ENCODE peak calls at places on chromosome 3, in seven cellular contexts. M, Q, P, N, Y, A and R are unnamed samples.

GRCh38 chr3:17741621-17742091 is 775 bp downstream of the TBC1D5 start:
- DNase-seq in N (no peak), P (peak), A (peak), Y (no peak), M (no peak), Q (no peak), R (no peak)

GRCh38 chr3:97510795-97511194 is 253.8 kb upstream of the ARL6 start:
- DNase-seq in A (no peak), N (peak), M (no peak), Y (no peak), P (peak), Q (peak), R (peak)

GRCh38 chr3:128334086-128334650 is 132.5 kb downstream of the DNAJB8 start:
- DNase-seq in P (no peak), Y (no peak), N (no peak), Q (no peak), M (no peak), A (no peak), R (no peak)

GRCh38 chr3:31364188-31364587 is 168.5 kb upstream of the STT3B start:
- DNase-seq in A (no peak), Y (no peak), P (no peak), M (peak), Q (no peak), N (no peak), R (peak)

GRCh38 chr3:197181751-197182150 is 116.7 kb downstream of the DLG1 start:
- DNase-seq in Y (no peak), N (no peak), M (peak), Q (no peak), P (no peak), A (no peak), R (peak)

GRCh38 chr3:13590841-13591515 is 42.1 kb downstream of the FBLN2 start:
- DNase-seq in N (no peak), Q (no peak), Y (no peak), P (no peak), M (peak), A (no peak), R (no peak)

GRCh38 chr3:62703423-62704167 is 171.6 kb downstream of the CADPS start:
- DNase-seq in M (no peak), N (no peak), A (no peak), P (peak), Y (no peak), Q (no peak), R (no peak)

GRCh38 chr3:54028372-54028771 is 94.0 kb upstream of the CACNA2D3 start:
- DNase-seq in A (no peak), M (no peak), Y (no peak), N (no peak), P (no peak), Q (no peak), R (no peak)

GRCh38 chr3:189349772-189350171 is 178.0 kb downstream of the TPRG1 start:
- DNase-seq in M (no peak), P (no peak), Y (no peak), N (no peak), Q (no peak), A (no peak), R (no peak)

GRCh38 chr3:30349507-30349906 is 256.9 kb upstream of the TGFBR2 start:
- DNase-seq in P (peak), N (no peak), Y (no peak), Q (no peak), A (no peak), M (no peak), R (no peak)

GRCh38 chr3:58577269-58577821 is at the start of gene FAM107A:
- DNase-seq in N (peak), Y (peak), A (no peak), Q (no peak), M (peak), P (peak), R (no peak)

GRCh38 chr3:15246186-15246585 is 40.1 kb downstream of the CAPN7 start:
- DNase-seq in Q (no peak), M (no peak), P (no peak), N (no peak), A (no peak), Y (no peak), R (no peak)

GRCh38 chr3:105867690-105868449 is 942 bp downstream of the CBLB start:
- DNase-seq in Q (no peak), Y (no peak), N (no peak), M (no peak), P (no peak), A (no peak), R (no peak)

GRCh38 chr3:129051776-129052400 is 8.7 kb upstream of the GP9 start:
- DNase-seq in P (no peak), A (no peak), N (no peak), Y (no peak), M (no peak), Q (no peak), R (peak)

GRCh38 chr3:190385835-190386688 is 1.9 kb upstream of the CLDN16 start:
- DNase-seq in M (peak), P (no peak), Y (no peak), Q (no peak), A (peak), N (no peak), R (peak)

GRCh38 chr3:10524799-10525301 is 19.5 kb upstream of the ATP2B2 start:
- DNase-seq in M (no peak), P (no peak), Y (peak), Q (no peak), A (no peak), N (peak), R (no peak)

GRCh38 chr3:16837602-16838001 is 47.2 kb upstream of the PLCL2 start:
- DNase-seq in A (no peak), Q (no peak), P (no peak), N (no peak), M (no peak), Y (peak), R (no peak)

GRCh38 chr3:140599009-140599408 is 78.9 kb upstream of the TRIM42 start:
- DNase-seq in Q (no peak), N (no peak), A (no peak), P (no peak), Y (no peak), M (no peak), R (no peak)

GRCh38 chr3:45575491-45575923 is 19.0 kb upstream of the LIMD1 start:
- DNase-seq in Q (no peak), M (no peak), P (peak), N (no peak), Y (no peak), A (no peak), R (no peak)

GRCh38 chr3:155747286-155747685 is 2.4 kb upstream of the PLCH1 start:
- DNase-seq in M (no peak), N (no peak), Y (no peak), A (no peak), Q (no peak), P (no peak), R (peak)

GRCh38 chr3:159131376-159131775 is 329.5 kb downstream of the MFSD1 start:
- DNase-seq in N (no peak), M (no peak), Y (no peak), A (no peak), P (no peak), Q (no peak), R (peak)

GRCh38 chr3:139104062-139104461 is 59.4 kb upstream of the PRR23C start:
- DNase-seq in N (peak), P (no peak), A (no peak), M (no peak), Y (no peak), Q (no peak), R (no peak)

GRCh38 chr3:156630081-156630772 is 44.2 kb upstream of the TIPARP start:
- DNase-seq in N (no peak), Y (no peak), M (peak), Q (peak), P (peak), A (no peak), R (no peak)

GRCh38 chr3:196608693-196609092 is 30.8 kb upstream of the NRROS start:
- DNase-seq in N (no peak), M (no peak), Q (no peak), P (no peak), A (no peak), Y (no peak), R (no peak)

GRCh38 chr3:123459867-123460266 is 11.0 kb upstream of the ADCY5 start:
- DNase-seq in M (no peak), P (no peak), Y (no peak), N (no peak), Q (peak), A (no peak), R (no peak)

GRCh38 chr3:76438971-76439370 is 600.9 kb upstream of the ROBO2 start:
- DNase-seq in P (peak), M (peak), Y (no peak), N (no peak), A (no peak), Q (no peak), R (peak)

GRCh38 chr3:156449712-156450574 is 105.0 kb downstream of the SSR3 start:
- DNase-seq in P (peak), N (no peak), Q (no peak), Y (no peak), M (peak), A (no peak), R (peak)

GRCh38 chr3:11240496-11240895 is 31.7 kb upstream of the ATG7 start:
- DNase-seq in Y (no peak), A (no peak), M (no peak), P (no peak), N (no peak), Q (no peak), R (no peak)

GRCh38 chr3:40229411-40229810 is 80.1 kb upstream of the EIF1B start:
- DNase-seq in Q (no peak), N (no peak), Y (no peak), P (no peak), A (peak), M (no peak), R (no peak)

GRCh38 chr3:143408771-143409170 is 289.2 kb downstream of the CHST2 start:
- DNase-seq in M (no peak), A (no peak), Q (no peak), N (no peak), P (no peak), Y (no peak), R (no peak)
- H2BK120ac ChIP-seq in M (no peak), A (no peak), Q (no peak), N (no peak), P (no peak), Y (no peak), R (no peak)

GRCh38 chr3:195421410-195421809 is 21.4 kb downstream of the ACAP2 start:
- DNase-seq in Y (no peak), N (no peak), M (peak), A (no peak), P (no peak), Q (no peak), R (no peak)
- H2BK120ac ChIP-seq in Y (no peak), N (no peak), M (no peak), A (no peak), P (no peak), Q (no peak), R (no peak)

GRCh38 chr3:182920515-182921084 is 59.7 kb downstream of the DCUN1D1 start:
- DNase-seq in N (peak), Y (peak), Q (no peak), A (peak), M (no peak), P (peak), R (no peak)

GRCh38 chr3:182925944-182926337 is 54.4 kb downstream of the DCUN1D1 start:
- DNase-seq in P (no peak), Q (no peak), A (no peak), Y (no peak), N (no peak), M (no peak), R (no peak)

GRCh38 chr3:182919866-182920357 is 60.4 kb downstream of the DCUN1D1 start:
- DNase-seq in N (no peak), A (no peak), Y (no peak), Q (no peak), M (no peak), P (no peak), R (no peak)

GRCh38 chr3:182925330-182925943 is 54.9 kb downstream of the DCUN1D1 start:
- DNase-seq in Q (no peak), N (no peak), Y (no peak), P (no peak), A (no peak), M (peak), R (peak)

GRCh38 chr3:182921665-182922355 is 58.5 kb downstream of the DCUN1D1 start:
- DNase-seq in P (peak), Y (no peak), N (no peak), A (peak), Q (no peak), M (peak), R (no peak)
- H2BK120ac ChIP-seq in P (no peak), Y (no peak), N (no peak), A (no peak), Q (no peak), M (no peak), R (no peak)

GRCh38 chr3:184604956-184605290 is 43.3 kb downstream of the EPHB3 start:
- DNase-seq in M (no peak), A (no peak), Q (no peak), Y (no peak), N (no peak), P (no peak), R (no peak)
- H2BK120ac ChIP-seq in M (no peak), A (no peak), Q (no peak), Y (no peak), N (no peak), P (peak), R (no peak)

GRCh38 chr3:146133436-146133835 is 27.5 kb downstream of the PLOD2 start:
- DNase-seq in M (peak), A (peak), Q (no peak), P (no peak), N (no peak), Y (no peak), R (no peak)
- H2BK120ac ChIP-seq in M (peak), A (no peak), Q (no peak), P (no peak), N (no peak), Y (no peak), R (no peak)

GRCh38 chr3:152891678-152892077 is 56.7 kb downstream of the P2RY1 start:
- DNase-seq in P (no peak), Y (no peak), Q (no peak), A (no peak), M (no peak), N (no peak), R (no peak)

GRCh38 chr3:152892446-152892845 is 57.5 kb downstream of the P2RY1 start:
- DNase-seq in A (no peak), M (no peak), N (no peak), Q (no peak), Y (no peak), P (no peak), R (no peak)
- H2BK120ac ChIP-seq in A (no peak), M (no peak), N (no peak), Q (no peak), Y (no peak), P (no peak), R (no peak)